ENCODE peak calls at places on chromosomes 16 and 17, in seven cellular contexts. One of them, this sample, is unnamed.

GRCh38 chr17:3845361-3845753 is 689 bp downstream of the NCBP3 start:
- DNase-seq in GM12878: no peak
- DNase-seq in K562: no peak
- DNase-seq in GM12891: peak
- DNase-seq in HepG2: no peak
- DNase-seq in H1: no peak
- DNase-seq in SK-N-SH: no peak
- DNase-seq in this sample: no peak

GRCh38 chr17:63950940-63951907 is 19.1 kb upstream of the CD79B start:
- DNase-seq in GM12878: no peak
- DNase-seq in K562: peak
- DNase-seq in GM12891: peak
- DNase-seq in HepG2: peak
- DNase-seq in H1: peak
- DNase-seq in SK-N-SH: no peak
- DNase-seq in this sample: peak

GRCh38 chr16:47310792-47311211 is 150.1 kb downstream of the ITFG1 start:
- DNase-seq in GM12878: peak
- DNase-seq in K562: no peak
- DNase-seq in GM12891: no peak
- DNase-seq in HepG2: no peak
- DNase-seq in H1: no peak
- DNase-seq in SK-N-SH: no peak
- DNase-seq in this sample: no peak

GRCh38 chr17:42050360-42051012 is at the start of gene C17orf113:
- DNase-seq in GM12878: no peak
- DNase-seq in K562: peak
- DNase-seq in GM12891: peak
- DNase-seq in HepG2: peak
- DNase-seq in H1: peak
- DNase-seq in SK-N-SH: peak
- DNase-seq in this sample: peak

GRCh38 chr16:15606521-15607220 is 36.3 kb downstream of the MARF1 start:
- DNase-seq in GM12878: no peak
- DNase-seq in K562: no peak
- DNase-seq in GM12891: no peak
- DNase-seq in HepG2: no peak
- DNase-seq in H1: no peak
- DNase-seq in SK-N-SH: no peak
- DNase-seq in this sample: no peak

GRCh38 chr16:51151951-51152663 is 1.0 kb upstream of the SALL1 start:
- DNase-seq in GM12878: no peak
- DNase-seq in K562: no peak
- DNase-seq in GM12891: no peak
- DNase-seq in HepG2: peak
- DNase-seq in H1: peak
- DNase-seq in SK-N-SH: peak
- DNase-seq in this sample: no peak

GRCh38 chr16:83992624-83993023 is 24.6 kb downstream of the NECAB2 start:
- DNase-seq in GM12878: no peak
- DNase-seq in K562: no peak
- DNase-seq in GM12891: no peak
- DNase-seq in HepG2: no peak
- DNase-seq in H1: no peak
- DNase-seq in SK-N-SH: no peak
- DNase-seq in this sample: no peak

GRCh38 chr17:12348476-12348875 is 317.2 kb upstream of the MYOCD start:
- DNase-seq in GM12878: no peak
- DNase-seq in K562: no peak
- DNase-seq in GM12891: no peak
- DNase-seq in HepG2: no peak
- DNase-seq in H1: no peak
- DNase-seq in SK-N-SH: no peak
- DNase-seq in this sample: no peak

GRCh38 chr17:58333396-58334207 is 5.0 kb upstream of the TSPOAP1 start:
- DNase-seq in GM12878: no peak
- DNase-seq in K562: no peak
- DNase-seq in GM12891: no peak
- DNase-seq in HepG2: no peak
- DNase-seq in H1: no peak
- DNase-seq in SK-N-SH: peak
- DNase-seq in this sample: peak

GRCh38 chr16:88195021-88195581 is 187.7 kb upstream of the ZNF469 start:
- DNase-seq in GM12878: no peak
- DNase-seq in K562: no peak
- DNase-seq in GM12891: no peak
- DNase-seq in HepG2: no peak
- DNase-seq in H1: no peak
- DNase-seq in SK-N-SH: no peak
- DNase-seq in this sample: no peak

GRCh38 chr17:63446981-63447687 is 1.0 kb upstream of the CYB561 start:
- DNase-seq in GM12878: no peak
- DNase-seq in K562: no peak
- DNase-seq in GM12891: peak
- DNase-seq in HepG2: no peak
- DNase-seq in H1: peak
- DNase-seq in SK-N-SH: peak
- DNase-seq in this sample: no peak

GRCh38 chr16:11032922-11033291 is 88.5 kb downstream of the CLEC16A start:
- DNase-seq in GM12878: no peak
- DNase-seq in K562: no peak
- DNase-seq in GM12891: no peak
- DNase-seq in HepG2: no peak
- DNase-seq in H1: no peak
- DNase-seq in SK-N-SH: no peak
- DNase-seq in this sample: no peak

GRCh38 chr17:16378631-16379282 is 2.1 kb upstream of the UBB start:
- DNase-seq in GM12878: no peak
- DNase-seq in K562: peak
- DNase-seq in GM12891: no peak
- DNase-seq in HepG2: no peak
- DNase-seq in H1: no peak
- DNase-seq in SK-N-SH: no peak
- DNase-seq in this sample: no peak

GRCh38 chr17:35750526-35751395 is 2.3 kb downstream of the GAS2L2 start:
- DNase-seq in GM12878: no peak
- DNase-seq in K562: peak
- DNase-seq in GM12891: no peak
- DNase-seq in HepG2: no peak
- DNase-seq in H1: no peak
- DNase-seq in SK-N-SH: peak
- DNase-seq in this sample: no peak
- TF ChIP-seq TAF1 in GM12878: no peak
- TF ChIP-seq TAF1 in K562: no peak
- TF ChIP-seq TAF1 in GM12891: no peak
- TF ChIP-seq TAF1 in HepG2: no peak
- TF ChIP-seq TAF1 in H1: no peak
- TF ChIP-seq TAF1 in SK-N-SH: no peak
- TF ChIP-seq TAF1 in this sample: no peak

DNA sequence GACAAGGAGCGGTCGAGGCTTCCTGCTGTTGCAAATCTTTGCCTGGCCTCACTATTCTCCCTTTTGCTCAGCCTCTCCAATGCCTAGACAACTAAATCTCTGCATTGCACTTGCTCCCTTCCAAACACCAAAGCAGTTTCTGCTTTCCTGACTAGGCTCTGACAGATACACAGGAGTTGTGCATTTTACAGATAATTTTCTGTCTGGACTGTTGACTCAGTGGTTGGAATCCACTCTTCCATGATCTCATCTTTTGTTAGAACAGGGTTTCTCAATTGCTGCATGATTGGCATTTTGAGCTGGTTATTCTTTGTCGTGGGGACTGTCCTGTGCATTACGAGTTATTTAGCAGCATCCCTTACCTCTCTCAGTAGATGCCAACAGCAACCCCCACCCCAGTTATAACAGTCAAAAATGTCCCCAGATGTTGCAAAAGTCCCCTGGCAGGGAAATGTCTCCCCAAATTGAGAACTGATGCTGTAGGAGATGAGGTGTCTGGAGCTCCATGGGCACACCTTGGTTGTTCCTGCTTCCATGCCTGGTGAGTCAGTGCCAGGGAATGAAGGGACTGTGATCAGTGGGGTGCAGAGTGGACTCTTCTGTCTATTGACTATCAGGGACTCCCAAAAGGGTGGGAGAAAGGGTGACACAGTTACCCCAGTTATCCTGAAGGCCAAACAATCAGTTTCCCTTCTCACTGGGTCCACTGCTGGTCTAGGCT is 557.4 kb upstream of the PSMD7 start:
- DNase-seq in GM12878: no peak
- DNase-seq in K562: no peak
- DNase-seq in GM12891: no peak
- DNase-seq in HepG2: no peak
- DNase-seq in H1: no peak
- DNase-seq in SK-N-SH: no peak
- DNase-seq in this sample: no peak
- TF ChIP-seq TAF1 in GM12878: no peak
- TF ChIP-seq TAF1 in K562: no peak
- TF ChIP-seq TAF1 in GM12891: no peak
- TF ChIP-seq TAF1 in HepG2: no peak
- TF ChIP-seq TAF1 in H1: no peak
- TF ChIP-seq TAF1 in SK-N-SH: no peak
- TF ChIP-seq TAF1 in this sample: no peak

DNA sequence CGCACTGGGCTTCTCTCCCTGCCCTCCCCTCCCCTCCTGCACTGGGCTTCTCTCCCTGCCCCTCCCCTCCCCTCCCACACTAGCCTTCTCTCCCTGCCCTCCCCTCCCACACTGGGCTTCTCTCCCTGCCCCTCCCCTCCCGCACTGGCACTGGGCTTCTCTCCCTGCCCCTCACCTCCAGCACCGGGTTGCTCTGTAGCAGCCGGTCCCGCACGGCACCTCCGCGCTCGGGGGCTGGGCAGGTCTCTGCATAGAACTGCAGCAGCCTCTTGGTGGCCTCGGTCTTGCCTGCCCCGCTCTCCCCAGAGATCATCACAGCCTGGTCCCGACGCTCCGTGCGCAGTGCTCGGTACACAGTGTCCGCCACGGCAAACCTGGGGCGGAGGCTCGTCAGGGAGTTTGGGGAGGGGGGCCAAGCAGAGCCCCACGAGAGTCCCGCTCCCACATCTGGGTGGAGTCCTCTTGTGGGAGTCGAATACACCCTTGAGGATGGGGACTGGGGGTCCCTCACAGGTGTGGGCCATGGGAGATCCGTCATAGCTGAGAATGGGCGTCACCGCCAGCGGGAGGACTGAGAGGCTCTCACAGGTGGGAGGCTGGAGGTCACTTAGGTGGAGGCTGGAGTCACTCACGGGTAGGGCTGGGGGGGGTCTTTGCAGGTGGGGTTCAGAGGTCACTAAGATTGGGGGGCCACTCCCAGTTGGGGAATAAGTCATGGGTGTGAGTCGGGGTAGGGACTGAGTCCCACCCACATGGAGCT is 9.6 kb downstream of the MYO1C start:
- DNase-seq in GM12878: no peak
- DNase-seq in K562: no peak
- DNase-seq in GM12891: no peak
- DNase-seq in HepG2: no peak
- DNase-seq in H1: no peak
- DNase-seq in SK-N-SH: no peak
- DNase-seq in this sample: no peak
- TF ChIP-seq TAF1 in GM12878: no peak
- TF ChIP-seq TAF1 in K562: no peak
- TF ChIP-seq TAF1 in GM12891: no peak
- TF ChIP-seq TAF1 in HepG2: no peak
- TF ChIP-seq TAF1 in H1: no peak
- TF ChIP-seq TAF1 in SK-N-SH: no peak
- TF ChIP-seq TAF1 in this sample: no peak

GRCh38 chr17:2595200-2595599 is 1.7 kb downstream of the PAFAH1B1 start:
- DNase-seq in GM12878: no peak
- DNase-seq in K562: no peak
- DNase-seq in GM12891: no peak
- DNase-seq in HepG2: no peak
- DNase-seq in H1: no peak
- DNase-seq in SK-N-SH: no peak
- DNase-seq in this sample: no peak

GRCh38 chr17:2592974-2593845 is at the start of gene PAFAH1B1:
- DNase-seq in GM12878: peak
- DNase-seq in K562: peak
- DNase-seq in GM12891: peak
- DNase-seq in HepG2: peak
- DNase-seq in H1: peak
- DNase-seq in SK-N-SH: peak
- DNase-seq in this sample: peak

GRCh38 chr17:2593846-2594656 is 597 bp downstream of the PAFAH1B1 start:
- DNase-seq in GM12878: peak
- DNase-seq in K562: peak
- DNase-seq in GM12891: peak
- DNase-seq in HepG2: peak
- DNase-seq in H1: peak
- DNase-seq in SK-N-SH: peak
- DNase-seq in this sample: peak

GRCh38 chr17:2595736-2596135 is 2.3 kb downstream of the PAFAH1B1 start:
- DNase-seq in GM12878: no peak
- DNase-seq in K562: no peak
- DNase-seq in GM12891: no peak
- DNase-seq in HepG2: no peak
- DNase-seq in H1: no peak
- DNase-seq in SK-N-SH: no peak
- DNase-seq in this sample: no peak

GRCh38 chr17:2594657-2595085 is 1.2 kb downstream of the PAFAH1B1 start:
- DNase-seq in GM12878: no peak
- DNase-seq in K562: no peak
- DNase-seq in GM12891: no peak
- DNase-seq in HepG2: no peak
- DNase-seq in H1: no peak
- DNase-seq in SK-N-SH: no peak
- DNase-seq in this sample: no peak
- TF ChIP-seq TAF1 in GM12878: no peak
- TF ChIP-seq TAF1 in K562: no peak
- TF ChIP-seq TAF1 in GM12891: no peak
- TF ChIP-seq TAF1 in HepG2: no peak
- TF ChIP-seq TAF1 in H1: no peak
- TF ChIP-seq TAF1 in SK-N-SH: no peak
- TF ChIP-seq TAF1 in this sample: no peak

DNA sequence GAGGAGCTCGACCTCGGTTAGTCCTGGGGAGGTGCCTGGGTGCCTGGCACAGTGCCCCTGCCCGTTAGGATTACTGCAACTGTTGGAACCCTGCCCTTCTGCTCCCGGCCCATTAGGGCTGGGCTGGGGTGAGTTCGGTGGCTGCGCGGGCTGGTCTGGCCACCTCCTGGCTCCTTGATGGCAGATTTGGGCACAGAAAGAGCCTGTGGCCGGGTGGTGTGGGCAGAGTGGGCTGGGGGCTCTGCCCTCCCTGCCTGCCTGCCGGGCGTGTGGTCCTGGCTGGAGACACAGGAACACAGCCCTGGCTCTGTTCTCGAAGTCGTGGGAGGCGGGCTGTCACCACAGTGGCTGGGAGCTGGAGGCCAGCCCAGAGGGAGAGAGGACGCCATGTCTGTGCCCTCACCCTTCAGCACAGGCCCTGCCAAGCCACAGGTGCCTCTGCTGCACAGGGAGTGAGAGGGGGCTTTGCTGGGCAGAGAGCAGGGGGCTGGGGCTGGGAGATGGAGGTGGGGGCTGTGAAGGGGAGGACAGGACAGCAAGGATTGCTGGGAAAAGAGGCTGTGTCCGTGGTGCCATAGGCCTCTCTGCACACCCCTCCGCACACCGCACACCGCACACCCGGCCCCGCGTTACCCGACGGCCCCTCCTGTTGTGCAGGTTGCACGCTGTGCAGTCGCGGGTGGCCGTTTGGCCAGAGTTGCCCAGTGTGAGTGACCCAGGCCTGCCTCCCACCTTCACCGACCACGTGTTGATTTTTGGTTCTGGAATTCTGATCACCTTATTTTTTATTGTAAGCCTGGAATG is 236.6 kb upstream of the GSE1 start:
- DNase-seq in GM12878: no peak
- DNase-seq in K562: no peak
- DNase-seq in GM12891: no peak
- DNase-seq in HepG2: no peak
- DNase-seq in H1: no peak
- DNase-seq in SK-N-SH: peak
- DNase-seq in this sample: no peak
- TF ChIP-seq TAF1 in GM12878: no peak
- TF ChIP-seq TAF1 in K562: no peak
- TF ChIP-seq TAF1 in GM12891: no peak
- TF ChIP-seq TAF1 in HepG2: no peak
- TF ChIP-seq TAF1 in H1: no peak
- TF ChIP-seq TAF1 in SK-N-SH: no peak
- TF ChIP-seq TAF1 in this sample: no peak